ENCODE peak calls at places on chromosomes 13 and 19, in eight cellular contexts. K is tibial nerve; Q is GM13977; J is activated T-helper 2 cell treated with anti-CD3 and anti-CD28 coated beads, Interferon-gamma antibody, Interleukin-2, Interleukin-4, amounts not matched to agents 10 μg/mL and 5 μg/mL and 100 μg/mL, durations not matched to agents 14 hours and 24 hours and 36 hours; U is NCI-H1092; I is stimulated activated CD8-positive, alpha-beta memory T cell treated with anti-CD3 and anti-CD28 coated beads, Interleukin-2, amount 100 ng/mL, for 48 hours; N is NCI-H1417; M is H54. A is an unnamed sample.

GRCh38 chr13:41543664-41544300 is 86.4 kb downstream of the RGCC start:
- DNase-seq in M (no peak), J (no peak), Q (no peak), N (no peak), K (no peak), I (no peak), U (no peak), A (no peak)

GRCh38 chr19:21084343-21084742 is 2.3 kb downstream of the ZNF714 start:
- DNase-seq in U (no peak), K (no peak), M (no peak), Q (peak; percentile 14), N (no peak), I (no peak), J (no peak), A (no peak)

GRCh38 chr13:36559388-36559787 is 114.4 kb upstream of the SERTM1 start:
- DNase-seq in M (no peak), J (no peak), Q (no peak), N (no peak), K (no peak), I (no peak), U (no peak), A (no peak)

GRCh38 chr13:103883152-103883551 is 816.9 kb upstream of the SLC10A2 start:
- DNase-seq in Q (no peak), K (peak; percentile 83), J (no peak), U (peak; percentile 80), N (peak; percentile 95), I (no peak), M (peak; percentile 65), A (no peak)

GRCh38 chr19:10899171-10899653 is 27.9 kb downstream of the CARM1 start:
- DNase-seq in K (no peak), J (no peak), M (no peak), U (peak; percentile 30), I (no peak), N (peak; percentile 71), Q (no peak), A (no peak)

GRCh38 chr19:53538378-53539109 is 599 bp downstream of the ZNF331 start:
- DNase-seq in J (no peak), N (no peak), M (no peak), Q (no peak), U (no peak), K (no peak), I (no peak), A (no peak)

GRCh38 chr13:98539655-98540054 is 37.3 kb downstream of the STK24 start:
- DNase-seq in N (no peak), Q (no peak), U (no peak), J (no peak), M (no peak), K (no peak), I (no peak), A (no peak)

GRCh38 chr13:35283856-35284255 is 192.6 kb downstream of the MAB21L1 start:
- DNase-seq in N (peak; percentile 46), U (peak; percentile 4), K (no peak), Q (no peak), M (no peak), I (no peak), J (no peak), A (no peak)

GRCh38 chr19:947707-948533 is 22.1 kb downstream of the ARID3A start:
- DNase-seq in N (no peak), K (peak; percentile 37), I (no peak), M (no peak), J (no peak), Q (peak; percentile 93), U (no peak), A (no peak)

GRCh38 chr19:18155095-18156087 is 2.4 kb downstream of the PIK3R2 start:
- DNase-seq in Q (no peak), N (no peak), U (no peak), K (no peak), M (no peak), I (no peak), J (no peak), A (no peak)

GRCh38 chr19:28494466-28494865 is 718.5 kb downstream of the UQCRFS1 start:
- DNase-seq in M (no peak), U (no peak), K (no peak), J (no peak), Q (no peak), I (no peak), N (no peak), A (no peak)

GRCh38 chr13:93708323-93709075 is 481.9 kb downstream of the GPC6 start:
- DNase-seq in Q (no peak), M (no peak), J (no peak), N (no peak), U (no peak), I (no peak), K (no peak), A (no peak)

GRCh38 chr19:39951686-39952085 is 17.3 kb upstream of the FCGBP start:
- DNase-seq in I (no peak), U (no peak), Q (no peak), N (no peak), K (no peak), J (no peak), M (peak; percentile 44), A (no peak)

GRCh38 chr19:38559428-38560401 is 58.0 kb downstream of the MAP4K1 start:
- DNase-seq in Q (peak; percentile 83), M (no peak), U (no peak), N (no peak), I (no peak), K (no peak), J (peak; percentile 42), A (peak; percentile 27)

GRCh38 chr13:98746968-98747367 is 5.5 kb downstream of the SLC15A1 start:
- DNase-seq in I (no peak), M (peak; percentile 43), U (no peak), Q (no peak), K (no peak), N (no peak), J (no peak), A (no peak)

GRCh38 chr13:90444232-90444631 is 903.3 kb upstream of the MIR17HG start:
- DNase-seq in Q (no peak), K (no peak), I (no peak), N (no peak), J (no peak), M (no peak), U (no peak), A (no peak)

GRCh38 chr13:50512602-50513527 is 330.6 kb downstream of the DLEU7 start:
- DNase-seq in M (no peak), K (peak; percentile 38), J (peak; percentile 36), I (peak; percentile 20), U (no peak), N (no peak), Q (peak; percentile 45), A (peak; percentile 31)

GRCh38 chr13:81987159-81987558 is 1646.2 kb upstream of the SPRY2 start:
- DNase-seq in U (no peak), J (no peak), N (peak; percentile 56), I (no peak), K (no peak), M (no peak), Q (no peak), A (no peak)

GRCh38 chr13:97879646-97880297 is 73.7 kb upstream of the IPO5 start:
- DNase-seq in I (no peak), K (no peak), Q (no peak), M (peak; percentile 72), U (no peak), J (no peak), N (no peak), A (no peak)

GRCh38 chr19:10861118-10861651 is 10.2 kb upstream of the CARM1 start:
- DNase-seq in N (no peak), K (no peak), U (no peak), M (no peak), I (peak; percentile 16), J (no peak), Q (peak; percentile 14), A (no peak)

GRCh38 chr19:23437901-23438300 is 42.6 kb upstream of the ZNF91 start:
- DNase-seq in K (no peak), J (no peak), M (no peak), Q (no peak), I (no peak), U (no peak), N (peak; percentile 4), A (no peak)

GRCh38 chr19:48553676-48554384 is 1.9 kb downstream of the SULT2B1 start:
- DNase-seq in J (no peak), I (no peak), K (no peak), M (peak; percentile 61), N (peak; percentile 27), U (no peak), Q (no peak), A (no peak)

GRCh38 chr19:50401505-50402450 is 17.0 kb upstream of the SPIB start:
- DNase-seq in U (no peak), Q (no peak), N (no peak), J (no peak), I (no peak), K (no peak), M (no peak), A (no peak)

GRCh38 chr13:30463820-30464495 is 1.8 kb downstream of the HMGB1 start:
- DNase-seq in N (peak; percentile 68), I (peak; percentile 61), Q (peak; percentile 71), U (no peak), M (no peak), J (peak; percentile 77), K (peak; percentile 18), A (peak; percentile 60)

GRCh38 chr13:114067381-114067885 is 65.0 kb downstream of the RASA3 start:
- DNase-seq in K (peak; percentile 10), U (no peak), M (no peak), I (no peak), J (no peak), Q (peak; percentile 76), N (no peak), A (no peak)

GRCh38 chr19:18073197-18073596 is 13.5 kb downstream of the IL12RB1 start:
- DNase-seq in I (no peak), U (no peak), N (no peak), Q (no peak), K (no peak), M (no peak), J (no peak), A (no peak)

GRCh38 chr19:28234637-28235036 is 978.3 kb downstream of the UQCRFS1 start:
- DNase-seq in I (no peak), K (no peak), U (no peak), M (no peak), J (no peak), Q (no peak), N (no peak), A (no peak)

GRCh38 chr13:57438072-57438471 is 193.5 kb upstream of the PCDH17 start:
- DNase-seq in J (no peak), Q (no peak), M (no peak), K (no peak), N (no peak), U (no peak), I (no peak), A (no peak)

GRCh38 chr19:46271488-46272197 is 25.2 kb upstream of the HIF3A start:
- DNase-seq in K (no peak), J (no peak), U (no peak), Q (no peak), M (peak; percentile 23), N (no peak), I (no peak), A (no peak)

GRCh38 chr13:37869756-37870488 is at the start of gene TRPC4:
- DNase-seq in U (peak; percentile 23), K (no peak), J (no peak), N (peak; percentile 78), I (no peak), M (no peak), Q (peak; percentile 12), A (no peak)

GRCh38 chr13:23673354-23673753 is 103.1 kb downstream of the TNFRSF19 start:
- DNase-seq in J (no peak), M (no peak), U (no peak), N (no peak), I (no peak), Q (no peak), K (no peak), A (no peak)

GRCh38 chr19:58543826-58544590 is at the start of gene TRIM28:
- DNase-seq in J (peak; percentile 100), K (peak; percentile 95), Q (peak; percentile 100), I (peak; percentile 100), N (no peak), M (peak; percentile 100), U (no peak), A (peak; percentile 100)

A was measured in activated gamma-delta T cell treated with anti-CD3 and anti-CD28 coated beads, Interleukin-2, amount 50 U/mL, for 16 hours.